ENCODE peak calls at places on chromosomes 2 and 18, in six cellular contexts. A is left lung, V is RWPE1, B is fibroblast of the conjunctiva, J is AG20443, Y is HepG2. O is an unnamed sample.
A peak's percentile ranks its signal among the peaks of the same experiment; 100 is the strongest.

GRCh38 chr2:10471046-10471571 is 23.0 kb upstream of the ODC1 start:
- DNase-seq in V (no peak), B (no peak), J (no peak), Y (no peak), A (peak; percentile 18), O (no peak)

GRCh38 chr18:35822431-35822830 is 150.0 kb upstream of the RMP24 start:
- DNase-seq in A (no peak), J (no peak), B (no peak), Y (no peak), V (no peak), O (no peak)

GRCh38 chr2:168961450-168962229 is 60.5 kb downstream of the G6PC2 start:
- DNase-seq in Y (peak; percentile 84), A (no peak), J (peak; percentile 65), V (peak; percentile 51), B (peak; percentile 65), O (peak; percentile 85)

GRCh38 chr2:133884739-133885381 is 316.6 kb upstream of the NCKAP5 start:
- DNase-seq in Y (peak; percentile 14), A (no peak), V (no peak), B (no peak), J (peak; percentile 39), O (peak; percentile 26)

GRCh38 chr2:105403241-105403784 is 4.5 kb upstream of the FHL2 start:
- DNase-seq in J (no peak), A (no peak), Y (no peak), B (no peak), V (no peak), O (peak; percentile 51)

GRCh38 chr2:10171006-10171800 is 48.7 kb downstream of the RRM2 start:
- DNase-seq in A (no peak), B (no peak), J (no peak), Y (no peak), V (no peak), O (no peak)

GRCh38 chr2:241272298-241272721 is 43.2 kb downstream of the HDLBP start:
- DNase-seq in V (peak; percentile 17), B (no peak), Y (no peak), A (peak; percentile 47), J (no peak), O (no peak)

GRCh38 chr2:39631715-39632114 is 34.0 kb upstream of the TMEM178A start:
- DNase-seq in B (no peak), V (peak; percentile 31), A (no peak), J (peak; percentile 86), Y (no peak), O (no peak)

GRCh38 chr18:69638056-69638455 is 237.4 kb downstream of the DOK6 start:
- DNase-seq in V (no peak), A (no peak), B (no peak), J (no peak), Y (no peak), O (no peak)

GRCh38 chr2:100418563-100418962 is 1.1 kb upstream of the CHST10 start:
- DNase-seq in V (no peak), Y (peak; percentile 31), A (no peak), J (no peak), B (no peak), O (no peak)

GRCh38 chr2:54504866-54505265 is 48.7 kb downstream of the SPTBN1 start:
- DNase-seq in J (peak; percentile 33), Y (no peak), A (no peak), V (no peak), B (no peak), O (no peak)

GRCh38 chr2:235740821-235741220 is 247.0 kb downstream of the AGAP1 start:
- DNase-seq in B (no peak), V (peak; percentile 32), J (no peak), Y (peak; percentile 33), A (no peak), O (peak; percentile 28)